ENCODE peak calls at places on chromosomes 13 and 19, in nine cellular contexts. C is kidney epithelial cell; S is breast epithelium; W is heart right ventricle; E is fibroblast of mammary gland; T is upper lobe of left lung; Z is heart left ventricle; N is esophagus squamous epithelium; U is effector memory CD4-positive, alpha-beta T cell. J is an unnamed sample.

GRCh38 chr13:40384976-40385857 is 281.2 kb downstream of the FOXO1 start:
- DNase-seq in C (no peak), S (no peak), W (no peak), E (peak), T (no peak), Z (no peak), N (no peak), U (no peak), J (no peak)

GRCh38 chr13:74573654-74574053 is 439.4 kb upstream of the KLF12 start:
- DNase-seq in C (no peak), S (no peak), W (no peak), E (no peak), T (no peak), Z (no peak), N (no peak), U (no peak), J (no peak)

GRCh38 chr13:109784590-109785140 is 1.7 kb downstream of the IRS2 start:
- DNase-seq in C (no peak), S (peak), W (peak), E (peak), T (peak), Z (peak), N (no peak), U (no peak), J (peak)

GRCh38 chr13:41756198-41756885 is 204.6 kb downstream of the VWA8 start:
- DNase-seq in C (no peak), S (no peak), W (no peak), E (no peak), T (no peak), Z (no peak), N (no peak), U (no peak), J (no peak)

GRCh38 chr13:26186141-26186870 is 35.8 kb downstream of the RNF6 start:
- DNase-seq in C (peak), S (peak), W (peak), E (peak), T (peak), Z (peak), N (peak), U (peak), J (peak)

GRCh38 chr19:42465827-42466280 is 23.1 kb upstream of the CXCL17 start:
- DNase-seq in C (no peak), S (no peak), W (no peak), E (no peak), T (no peak), Z (no peak), N (no peak), U (no peak), J (no peak)

GRCh38 chr19:42081584-42082258 is 5.8 kb downstream of the ZNF574 start:
- DNase-seq in C (no peak), S (no peak), W (no peak), E (peak), T (no peak), Z (no peak), N (no peak), U (no peak), J (no peak)

GRCh38 chr19:17475541-17476115 is 5.3 kb downstream of the SLC27A1 start:
- DNase-seq in C (no peak), S (peak), W (peak), E (peak), T (peak), Z (no peak), N (no peak), U (no peak), J (no peak)

GRCh38 chr13:64441740-64442139 is 2788.4 kb downstream of the PCDH9 start:
- DNase-seq in C (no peak), S (no peak), W (no peak), E (no peak), T (no peak), Z (no peak), N (no peak), U (no peak), J (no peak)

GRCh38 chr13:45331981-45332830 is 8.8 kb downstream of the TPT1 start:
- DNase-seq in C (no peak), S (no peak), W (no peak), E (peak), T (no peak), Z (no peak), N (no peak), U (no peak), J (no peak)

GRCh38 chr19:13782537-13782936 is 8.3 kb downstream of the C19orf53 start:
- DNase-seq in C (no peak), S (no peak), W (no peak), E (no peak), T (no peak), Z (no peak), N (no peak), U (no peak), J (no peak)

GRCh38 chr13:48155850-48156249 is 60.9 kb upstream of the MED4 start:
- DNase-seq in C (no peak), S (no peak), W (no peak), E (peak), T (no peak), Z (no peak), N (no peak), U (peak), J (peak)

GRCh38 chr13:107568181-107568580 is 647.2 kb downstream of the LIG4 start:
- DNase-seq in C (no peak), S (no peak), W (no peak), E (no peak), T (no peak), Z (no peak), N (no peak), U (no peak), J (no peak)

GRCh38 chr19:48111280-48111679 is 663 bp upstream of the PLA2G4C start:
- DNase-seq in C (no peak), S (no peak), W (no peak), E (no peak), T (no peak), Z (no peak), N (no peak), U (no peak), J (no peak)

GRCh38 chr19:53195265-53195879 is 2.2 kb upstream of the ZNF665 start:
- DNase-seq in C (peak), S (peak), W (peak), E (peak), T (peak), Z (peak), N (no peak), U (peak), J (peak)

GRCh38 chr13:82766732-82767321 is 1115.4 kb downstream of the SLITRK1 start:
- DNase-seq in C (no peak), S (no peak), W (no peak), E (no peak), T (no peak), Z (no peak), N (no peak), U (no peak), J (no peak)

GRCh38 chr13:91797567-91797966 is 399.1 kb downstream of the GPC5 start:
- DNase-seq in C (no peak), S (no peak), W (no peak), E (no peak), T (no peak), Z (no peak), N (no peak), U (no peak), J (no peak)

GRCh38 chr19:18848860-18849661 is 17.3 kb downstream of the UPF1 start:
- DNase-seq in C (no peak), S (no peak), W (peak), E (peak), T (peak), Z (peak), N (no peak), U (no peak), J (no peak)

GRCh38 chr13:82432949-82433348 is 1449.3 kb downstream of the SLITRK1 start:
- DNase-seq in C (no peak), S (no peak), W (no peak), E (no peak), T (no peak), Z (no peak), N (no peak), U (no peak), J (no peak)

GRCh38 chr13:90447735-90448103 is 899.8 kb upstream of the MIR17HG start:
- DNase-seq in C (peak), S (no peak), W (no peak), E (peak), T (no peak), Z (no peak), N (no peak), U (no peak), J (no peak)

GRCh38 chr13:44627441-44627840 is 51.3 kb upstream of the TSC22D1 start:
- DNase-seq in C (no peak), S (no peak), W (no peak), E (no peak), T (no peak), Z (no peak), N (no peak), U (no peak), J (no peak)

GRCh38 chr13:99990045-99990977 is 8.7 kb downstream of the ZIC2 start:
- DNase-seq in C (no peak), S (no peak), W (no peak), E (no peak), T (no peak), Z (no peak), N (no peak), U (no peak), J (no peak)

GRCh38 chr13:45718063-45718462 is 15.9 kb downstream of the CBY2 start:
- DNase-seq in C (no peak), S (no peak), W (no peak), E (peak), T (no peak), Z (no peak), N (no peak), U (no peak), J (no peak)

GRCh38 chr13:30766957-30767603 is 31.7 kb downstream of the ALOX5AP start:
- DNase-seq in C (no peak), S (no peak), W (no peak), E (no peak), T (no peak), Z (no peak), N (no peak), U (peak), J (no peak)

GRCh38 chr13:51832471-51833152 is 12.4 kb downstream of the TMEM272 start:
- DNase-seq in C (no peak), S (no peak), W (peak), E (peak), T (no peak), Z (peak), N (no peak), U (peak), J (peak)

GRCh38 chr13:102597029-102598015 is 536 bp downstream of the TPP2 start:
- DNase-seq in C (no peak), S (no peak), W (peak), E (no peak), T (peak), Z (no peak), N (no peak), U (no peak), J (peak)

GRCh38 chr13:102596147-102597028 is at the start of gene TPP2:
- DNase-seq in C (peak), S (peak), W (peak), E (peak), T (peak), Z (peak), N (peak), U (peak), J (peak)

GRCh38 chr13:102599451-102600012 is 2.7 kb downstream of the TPP2 start:
- DNase-seq in C (no peak), S (no peak), W (no peak), E (no peak), T (no peak), Z (no peak), N (no peak), U (no peak), J (no peak)

GRCh38 chr13:102591988-102592781 is 4.6 kb upstream of the TPP2 start:
- DNase-seq in C (no peak), S (peak), W (peak), E (peak), T (peak), Z (peak), N (peak), U (peak), J (peak)

GRCh38 chr13:102598061-102598460 is 1.3 kb downstream of the TPP2 start:
- DNase-seq in C (no peak), S (no peak), W (no peak), E (no peak), T (no peak), Z (no peak), N (no peak), U (no peak), J (no peak)
- H3K4me3 ChIP-seq in C (peak), S (peak), W (no peak), E (peak), T (peak), Z (peak), N (peak), U (peak), J (peak)

DNA sequence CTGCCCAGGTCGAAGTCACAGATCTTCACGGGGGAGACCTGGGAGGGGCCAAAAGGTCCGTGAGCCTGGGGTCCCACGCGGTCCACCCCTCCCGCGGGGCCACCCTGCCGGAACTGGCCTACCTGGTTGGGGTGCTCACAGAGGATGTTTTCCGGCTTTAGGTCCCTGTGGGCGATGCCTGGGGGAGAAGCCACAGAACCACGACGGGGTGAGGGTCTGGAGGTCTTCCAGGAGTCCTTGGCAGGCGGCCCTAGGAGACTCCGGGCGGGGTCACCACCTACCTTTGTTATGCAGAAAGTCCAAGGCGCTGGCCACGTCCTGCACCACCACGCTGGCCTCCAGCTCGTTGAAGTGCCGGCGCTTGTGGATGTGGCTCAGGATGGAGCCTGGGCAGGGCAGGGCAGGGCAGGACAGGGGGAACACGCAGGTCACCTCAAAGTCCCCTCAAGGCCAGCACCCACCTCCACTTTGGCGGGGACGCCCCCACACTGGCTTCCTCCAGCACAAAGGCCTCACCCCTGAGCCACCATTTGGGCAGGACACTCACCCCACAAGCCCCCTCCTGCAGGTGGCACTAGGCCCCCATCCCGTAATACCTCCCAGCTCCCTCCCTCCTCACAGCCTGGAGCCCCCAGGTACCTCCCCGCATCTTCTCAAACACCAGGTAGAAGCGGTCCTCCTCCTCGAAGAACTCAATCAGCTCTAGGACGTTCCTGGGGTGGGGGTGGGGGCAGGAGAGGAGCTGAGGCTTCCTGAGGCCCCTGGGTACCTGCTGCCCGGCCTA is 8.4 kb downstream of the MKNK2 start:
- DNase-seq in C (no peak), S (no peak), W (peak), E (no peak), T (peak), Z (no peak), N (no peak), U (no peak), J (no peak)
- H3K4me3 ChIP-seq in C (no peak), S (peak), W (no peak), E (peak), T (peak), Z (peak), N (peak), U (peak), J (peak)

DNA sequence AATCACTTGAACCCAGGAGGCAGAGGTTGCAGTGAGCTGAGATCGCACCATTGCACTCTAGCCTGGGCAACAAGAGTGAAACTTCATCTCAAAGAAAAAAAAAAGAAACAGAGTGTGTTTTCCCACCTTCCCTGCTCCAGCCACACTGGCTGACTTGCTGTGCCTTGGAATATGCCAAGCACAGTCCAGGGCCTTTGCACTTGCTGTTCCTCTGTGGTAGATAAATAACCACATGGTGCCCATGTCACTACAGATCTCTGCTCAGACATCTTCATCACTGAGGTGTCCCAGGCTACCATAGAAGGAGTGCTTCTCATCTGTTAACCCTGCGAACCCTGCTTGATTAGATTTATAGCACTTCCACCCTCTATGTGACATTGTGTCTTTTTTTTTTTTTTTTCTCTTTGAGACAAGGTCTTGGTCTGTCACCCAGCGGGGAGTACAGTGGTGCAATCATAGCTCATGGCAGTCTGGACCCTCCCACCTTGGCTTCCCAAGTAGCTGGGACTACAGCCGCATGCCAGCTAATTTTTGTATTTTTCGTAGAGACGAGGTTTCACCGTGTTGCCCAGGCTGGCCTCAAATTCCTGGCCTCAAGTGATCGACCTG is 10.4 kb downstream of the SMARCA4 start:
- DNase-seq in C (no peak), S (no peak), W (no peak), E (no peak), T (no peak), Z (no peak), N (no peak), U (no peak), J (no peak)
- H3K4me3 ChIP-seq in C (no peak), S (no peak), W (no peak), E (no peak), T (no peak), Z (no peak), N (no peak), U (no peak), J (no peak)

DNA sequence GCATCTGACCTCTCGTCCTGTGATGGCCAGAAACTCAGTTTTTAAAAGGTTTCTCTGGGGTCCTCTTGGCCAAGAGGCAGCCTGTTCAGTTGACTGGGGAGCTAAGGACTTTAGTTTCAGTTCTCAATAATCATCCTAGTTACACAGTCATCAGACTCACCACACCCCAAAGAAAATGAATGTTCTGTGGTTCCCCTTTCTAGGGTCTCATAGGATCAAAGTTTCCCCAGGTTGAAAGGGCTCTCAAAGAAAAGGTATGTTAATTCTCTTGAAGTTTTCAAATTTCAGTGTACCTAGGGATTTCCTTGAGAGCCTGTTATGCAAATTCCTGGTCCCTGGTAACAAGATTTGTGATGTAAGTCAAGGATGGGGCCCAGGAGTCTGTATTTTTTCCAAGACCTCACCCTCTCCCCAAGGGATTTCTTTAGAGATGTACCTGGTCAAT is 94.9 kb downstream of the FAM216B start:
- DNase-seq in C (no peak), S (no peak), W (no peak), E (no peak), T (no peak), Z (no peak), N (no peak), U (no peak), J (no peak)
- H3K4me3 ChIP-seq in C (no peak), S (no peak), W (no peak), E (no peak), T (no peak), Z (no peak), N (no peak), U (no peak), J (no peak)

GRCh38 chr13:61761690-61762089 is 346.0 kb upstream of the PCDH20 start:
- DNase-seq in C (no peak), S (no peak), W (no peak), E (no peak), T (no peak), Z (no peak), N (no peak), U (no peak), J (no peak)
- H3K4me3 ChIP-seq in C (no peak), S (no peak), W (no peak), E (no peak), T (no peak), Z (no peak), N (no peak), U (no peak), J (no peak)

GRCh38 chr19:7900931-7901330 is 2.7 kb upstream of the MAP2K7 start:
- DNase-seq in C (no peak), S (no peak), W (no peak), E (no peak), T (no peak), Z (no peak), N (no peak), U (no peak), J (no peak)
- H3K4me3 ChIP-seq in C (no peak), S (no peak), W (no peak), E (no peak), T (no peak), Z (no peak), N (no peak), U (no peak), J (no peak)